ENCODE peak calls at places on chromosomes 3 and 15, in five cellular contexts. N is endodermal cell; L is foreskin keratinocyte; M is left lung; G is CD4-positive, alpha-beta T cell. Q is an unnamed sample.
A peak's percentile ranks its signal among the peaks of the same experiment; 100 is the strongest.

GRCh38 chr15:52093539-52094502 is 18.8 kb downstream of the BCL2L10 start:
- DNase-seq in G (no peak), M (no peak), L (peak; percentile 97), N (no peak), Q (peak; percentile 92)

GRCh38 chr3:197394464-197395321 is 96.3 kb upstream of the DLG1 start:
- DNase-seq in N (peak; percentile 74), M (no peak), L (peak; percentile 100), G (no peak), Q (no peak)

GRCh38 chr3:11592460-11593298 is 51.0 kb downstream of the VGLL4 start:
- DNase-seq in L (no peak), M (no peak), G (no peak), N (peak; percentile 40), Q (no peak)

GRCh38 chr3:151216641-151217040 is 13.6 kb upstream of the GPR171 start:
- DNase-seq in M (no peak), L (no peak), N (no peak), G (no peak), Q (no peak)

GRCh38 chr15:62625421-62626033 is 417.0 kb upstream of the TPM1 start:
- DNase-seq in N (no peak), G (no peak), L (no peak), M (no peak), Q (no peak)

GRCh38 chr15:37058316-37058985 is 41.9 kb downstream of the MEIS2 start:
- DNase-seq in N (peak; percentile 68), L (no peak), G (no peak), M (no peak), Q (no peak)

GRCh38 chr15:39172380-39173281 is 408.2 kb upstream of the THBS1 start:
- DNase-seq in L (no peak), M (no peak), G (no peak), N (no peak), Q (no peak)

GRCh38 chr3:65811050-65811766 is 227.5 kb downstream of the MAGI1 start:
- DNase-seq in L (no peak), N (no peak), G (no peak), M (no peak), Q (no peak)

GRCh38 chr15:33458421-33458820 is 147.7 kb downstream of the RYR3 start:
- DNase-seq in M (no peak), G (no peak), N (no peak), L (peak; percentile 75), Q (no peak)